ENCODE peak calls at places on chromosomes 5 and 9, in eight cellular contexts. R is brain microvascular endothelial cell, V is RCC 7860, Y is NCI-H1105, S is SJSA1, L is dermis blood vessel endothelial cell, Q is DMS79, J is posterior cingulate gyrus. X is an unnamed sample.
A peak's percentile ranks its signal among the peaks of the same experiment; 100 is the strongest.

GRCh38 chr5:154583545-154584168 is 105.6 kb upstream of the HAND1 start:
- DNase-seq in R (no peak), V (no peak), Y (no peak), S (peak; percentile 37), L (no peak), Q (no peak), J (no peak), X (no peak)

GRCh38 chr5:55916986-55917385 is 65.8 kb downstream of the IL31RA start:
- DNase-seq in R (no peak), V (no peak), Y (no peak), S (no peak), L (no peak), Q (no peak), J (no peak), X (no peak)

GRCh38 chr5:148808864-148809642 is 17.4 kb upstream of the ADRB2 start:
- DNase-seq in R (no peak), V (no peak), Y (no peak), S (no peak), L (no peak), Q (no peak), J (no peak), X (peak; percentile 46)

GRCh38 chr5:148383564-148384388 is at the start of gene FBXO38:
- DNase-seq in R (peak; percentile 97), V (peak; percentile 91), Y (peak; percentile 87), S (peak; percentile 98), L (peak; percentile 98), Q (peak; percentile 75), J (peak; percentile 95), X (peak; percentile 99)

GRCh38 chr5:172505840-172506638 is 51.7 kb upstream of the SH3PXD2B start:
- DNase-seq in R (no peak), V (no peak), Y (no peak), S (no peak), L (no peak), Q (no peak), J (no peak), X (no peak)

GRCh38 chr5:178324481-178325310 is 92.1 kb upstream of the PHYKPL start:
- DNase-seq in R (no peak), V (no peak), Y (no peak), S (no peak), L (no peak), Q (no peak), J (no peak), X (no peak)

GRCh38 chr5:16713386-16713928 is 96.7 kb upstream of the RETREG1 start:
- DNase-seq in R (peak; percentile 20), V (no peak), Y (no peak), S (no peak), L (peak; percentile 80), Q (no peak), J (peak; percentile 60), X (peak; percentile 80)

GRCh38 chr9:35397923-35398322 is 92.0 kb upstream of the RUSC2 start:
- DNase-seq in R (no peak), V (no peak), Y (no peak), S (no peak), L (no peak), Q (no peak), J (no peak), X (no peak)

GRCh38 chr9:109134167-109134578 is 14.4 kb upstream of the TMEM245 start:
- DNase-seq in R (no peak), V (no peak), Y (no peak), S (no peak), L (no peak), Q (no peak), J (no peak), X (no peak)

GRCh38 chr5:142684508-142685031 is 1.3 kb downstream of the FGF1 start:
- DNase-seq in R (no peak), V (no peak), Y (no peak), S (peak; percentile 81), L (peak; percentile 52), Q (no peak), J (peak; percentile 74), X (peak; percentile 97)

GRCh38 chr5:43386960-43387362 is 25.2 kb downstream of the CCL28 start:
- DNase-seq in R (no peak), V (no peak), Y (no peak), S (no peak), L (no peak), Q (no peak), J (no peak), X (no peak)

GRCh38 chr9:95005276-95006141 is 279.0 kb downstream of the AOPEP start:
- DNase-seq in R (no peak), V (peak; percentile 35), Y (peak; percentile 32), S (peak; percentile 54), L (peak; percentile 56), Q (no peak), J (no peak), X (no peak)

GRCh38 chr9:136255896-136256890 is 10.6 kb upstream of the QSOX2 start:
- DNase-seq in R (no peak), V (no peak), Y (no peak), S (no peak), L (no peak), Q (no peak), J (no peak), X (no peak)

GRCh38 chr9:109447329-109448076 is 50.6 kb downstream of the PTPN3 start:
- DNase-seq in R (no peak), V (no peak), Y (no peak), S (no peak), L (no peak), Q (no peak), J (peak; percentile 54), X (no peak)

GRCh38 chr9:87964826-87965225 is 9.5 kb downstream of the CDK20 start:
- DNase-seq in R (no peak), V (no peak), Y (no peak), S (no peak), L (no peak), Q (no peak), J (no peak), X (no peak)

GRCh38 chr5:179316111-179316551 is 29.1 kb downstream of the ADAMTS2 start:
- DNase-seq in R (no peak), V (no peak), Y (no peak), S (no peak), L (no peak), Q (no peak), J (no peak), X (no peak)

GRCh38 chr9:135174269-135174668 is 86.8 kb downstream of the OLFM1 start:
- DNase-seq in R (no peak), V (no peak), Y (no peak), S (no peak), L (no peak), Q (no peak), J (no peak), X (no peak)

GRCh38 chr5:173643964-173644363 is 27.5 kb upstream of the BOD1 start:
- DNase-seq in R (no peak), V (no peak), Y (peak; percentile 76), S (no peak), L (no peak), Q (peak; percentile 46), J (peak; percentile 78), X (peak; percentile 89)

GRCh38 chr9:83299556-83299955 is 236.6 kb upstream of the RASEF start:
- DNase-seq in R (peak; percentile 53), V (peak; percentile 94), Y (no peak), S (peak; percentile 20), L (peak; percentile 29), Q (no peak), J (no peak), X (no peak)

X was measured in Ammon's horn.